ENCODE peak calls at places on chromosome 2, in nine cellular contexts. One of them, this sample, is unnamed.

GRCh38 chr2:207149253-207150213 is 16.2 kb downstream of the KLF7 start:
- DNase-seq in GM06990: no peak
- DNase-seq in adipocyte: no peak
- DNase-seq in esophagus muscularis mucosa: no peak
- DNase-seq in IMR-90: peak; percentile 50
- DNase-seq in pancreas: no peak
- DNase-seq in psoas muscle: no peak
- DNase-seq in GM23338: no peak
- DNase-seq in body of pancreas: no peak
- DNase-seq in this sample: no peak

GRCh38 chr2:167122389-167122788 is 234.1 kb downstream of the XIRP2 start:
- DNase-seq in GM06990: no peak
- DNase-seq in adipocyte: no peak
- DNase-seq in esophagus muscularis mucosa: no peak
- DNase-seq in IMR-90: no peak
- DNase-seq in pancreas: no peak
- DNase-seq in psoas muscle: no peak
- DNase-seq in GM23338: no peak
- DNase-seq in body of pancreas: no peak
- DNase-seq in this sample: no peak

GRCh38 chr2:81839780-81840179 is 1535.2 kb upstream of the LRRTM1 start:
- DNase-seq in GM06990: no peak
- DNase-seq in adipocyte: no peak
- DNase-seq in esophagus muscularis mucosa: no peak
- DNase-seq in IMR-90: no peak
- DNase-seq in pancreas: no peak
- DNase-seq in psoas muscle: no peak
- DNase-seq in GM23338: no peak
- DNase-seq in body of pancreas: no peak
- DNase-seq in this sample: peak; percentile 42

GRCh38 chr2:25617948-25618646 is 55.3 kb downstream of the DTNB start:
- DNase-seq in GM06990: no peak
- DNase-seq in adipocyte: peak; percentile 84
- DNase-seq in esophagus muscularis mucosa: no peak
- DNase-seq in IMR-90: peak; percentile 92
- DNase-seq in pancreas: no peak
- DNase-seq in psoas muscle: no peak
- DNase-seq in GM23338: no peak
- DNase-seq in body of pancreas: no peak
- DNase-seq in this sample: peak; percentile 76

GRCh38 chr2:197431858-197432257 is 3.0 kb downstream of the SF3B1 start:
- DNase-seq in GM06990: no peak
- DNase-seq in adipocyte: no peak
- DNase-seq in esophagus muscularis mucosa: no peak
- DNase-seq in IMR-90: no peak
- DNase-seq in pancreas: no peak
- DNase-seq in psoas muscle: no peak
- DNase-seq in GM23338: no peak
- DNase-seq in body of pancreas: no peak
- DNase-seq in this sample: no peak

GRCh38 chr2:240822280-240822847 is 2.3 kb upstream of the KIF1A start:
- DNase-seq in GM06990: no peak
- DNase-seq in adipocyte: no peak
- DNase-seq in esophagus muscularis mucosa: no peak
- DNase-seq in IMR-90: no peak
- DNase-seq in pancreas: no peak
- DNase-seq in psoas muscle: no peak
- DNase-seq in GM23338: no peak
- DNase-seq in body of pancreas: no peak
- DNase-seq in this sample: no peak

GRCh38 chr2:156191547-156191946 is 141.0 kb downstream of the NR4A2 start:
- DNase-seq in GM06990: no peak
- DNase-seq in adipocyte: peak; percentile 56
- DNase-seq in esophagus muscularis mucosa: no peak
- DNase-seq in IMR-90: no peak
- DNase-seq in pancreas: no peak
- DNase-seq in psoas muscle: no peak
- DNase-seq in GM23338: no peak
- DNase-seq in body of pancreas: no peak
- DNase-seq in this sample: peak; percentile 31

GRCh38 chr2:233118601-233119000 is 58.5 kb downstream of the INPP5D start:
- DNase-seq in GM06990: no peak
- DNase-seq in adipocyte: no peak
- DNase-seq in esophagus muscularis mucosa: no peak
- DNase-seq in IMR-90: no peak
- DNase-seq in pancreas: peak; percentile 93
- DNase-seq in psoas muscle: no peak
- DNase-seq in GM23338: no peak
- DNase-seq in body of pancreas: peak; percentile 91
- DNase-seq in this sample: no peak

GRCh38 chr2:69082430-69082997 is 69.5 kb downstream of the ANTXR1 start:
- DNase-seq in GM06990: no peak
- DNase-seq in adipocyte: peak; percentile 93
- DNase-seq in esophagus muscularis mucosa: no peak
- DNase-seq in IMR-90: peak; percentile 90
- DNase-seq in pancreas: peak; percentile 41
- DNase-seq in psoas muscle: no peak
- DNase-seq in GM23338: no peak
- DNase-seq in body of pancreas: peak; percentile 56
- DNase-seq in this sample: peak; percentile 98

GRCh38 chr2:69083126-69083733 is 70.3 kb downstream of the ANTXR1 start:
- DNase-seq in GM06990: no peak
- DNase-seq in adipocyte: peak; percentile 83
- DNase-seq in esophagus muscularis mucosa: no peak
- DNase-seq in IMR-90: peak; percentile 45
- DNase-seq in pancreas: no peak
- DNase-seq in psoas muscle: no peak
- DNase-seq in GM23338: no peak
- DNase-seq in body of pancreas: peak; percentile 53
- DNase-seq in this sample: peak; percentile 89

GRCh38 chr2:69081001-69081400 is 68.0 kb downstream of the ANTXR1 start:
- DNase-seq in GM06990: no peak
- DNase-seq in adipocyte: no peak
- DNase-seq in esophagus muscularis mucosa: no peak
- DNase-seq in IMR-90: no peak
- DNase-seq in pancreas: no peak
- DNase-seq in psoas muscle: no peak
- DNase-seq in GM23338: no peak
- DNase-seq in body of pancreas: no peak
- DNase-seq in this sample: no peak

GRCh38 chr2:69084492-69084891 is 71.5 kb downstream of the ANTXR1 start:
- DNase-seq in GM06990: no peak
- DNase-seq in adipocyte: no peak
- DNase-seq in esophagus muscularis mucosa: no peak
- DNase-seq in IMR-90: no peak
- DNase-seq in pancreas: no peak
- DNase-seq in psoas muscle: no peak
- DNase-seq in GM23338: no peak
- DNase-seq in body of pancreas: no peak
- DNase-seq in this sample: no peak

DNA sequence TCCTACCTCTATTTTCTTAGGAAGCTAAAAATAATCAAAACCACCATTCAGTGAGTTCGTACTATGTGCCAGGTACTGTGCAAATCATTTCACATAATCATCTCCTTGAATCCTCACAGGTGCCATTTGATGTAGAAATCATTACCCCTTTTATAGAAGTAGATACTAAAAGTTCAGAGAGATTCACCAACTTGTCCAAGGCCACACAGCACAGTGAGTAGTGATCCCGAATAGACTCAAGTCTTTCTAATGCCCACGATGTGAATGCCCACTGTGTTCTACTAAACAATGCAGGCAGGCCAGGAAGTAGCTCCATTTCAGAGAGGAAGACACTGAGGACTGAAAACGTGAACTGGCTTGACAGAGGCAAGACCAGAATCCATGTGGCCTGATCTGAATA is 68.8 kb downstream of the ANTXR1 start:
- DNase-seq in GM06990: no peak
- DNase-seq in adipocyte: no peak
- DNase-seq in esophagus muscularis mucosa: no peak
- DNase-seq in IMR-90: no peak
- DNase-seq in pancreas: no peak
- DNase-seq in psoas muscle: no peak
- DNase-seq in GM23338: no peak
- DNase-seq in body of pancreas: no peak
- DNase-seq in this sample: no peak
- H3K36me3 ChIP-seq in GM06990: no peaks in the 10 kb centered on the region
- H3K36me3 ChIP-seq in adipocyte: peaks cover 41% of the 10 kb centered on the region
- H3K36me3 ChIP-seq in esophagus muscularis mucosa: peaks cover 11% of the 10 kb centered on the region
- H3K36me3 ChIP-seq in IMR-90: peaks cover 50% of the 10 kb centered on the region
- H3K36me3 ChIP-seq in pancreas: no peaks in the 10 kb centered on the region
- H3K36me3 ChIP-seq in psoas muscle: peaks cover 2% of the 10 kb centered on the region
- H3K36me3 ChIP-seq in GM23338: peaks cover 6% of the 10 kb centered on the region
- H3K36me3 ChIP-seq in body of pancreas: no peaks in the 10 kb centered on the region
- H3K36me3 ChIP-seq in this sample: no peaks in the 10 kb centered on the region

GRCh38 chr2:36584148-36584794 is 13.7 kb downstream of the FEZ2 start:
- DNase-seq in GM06990: no peak
- DNase-seq in adipocyte: no peak
- DNase-seq in esophagus muscularis mucosa: no peak
- DNase-seq in IMR-90: no peak
- DNase-seq in pancreas: no peak
- DNase-seq in psoas muscle: no peak
- DNase-seq in GM23338: no peak
- DNase-seq in body of pancreas: no peak
- DNase-seq in this sample: no peak
- H3K36me3 ChIP-seq in GM06990: peaks cover 7% of the 10 kb centered on the region
- H3K36me3 ChIP-seq in adipocyte: peaks cover 88% of the 10 kb centered on the region
- H3K36me3 ChIP-seq in esophagus muscularis mucosa: peaks cover 16% of the 10 kb centered on the region
- H3K36me3 ChIP-seq in IMR-90: peaks cover 35% of the 10 kb centered on the region
- H3K36me3 ChIP-seq in pancreas: no peaks in the 10 kb centered on the region
- H3K36me3 ChIP-seq in psoas muscle: peaks cover 8% of the 10 kb centered on the region
- H3K36me3 ChIP-seq in GM23338: peaks cover 27% of the 10 kb centered on the region
- H3K36me3 ChIP-seq in body of pancreas: no peaks in the 10 kb centered on the region
- H3K36me3 ChIP-seq in this sample: peaks cover 10% of the 10 kb centered on the region

GRCh38 chr2:217830061-217830460 is 172.7 kb downstream of the TNS1 start:
- DNase-seq in GM06990: no peak
- DNase-seq in adipocyte: no peak
- DNase-seq in esophagus muscularis mucosa: no peak
- DNase-seq in IMR-90: no peak
- DNase-seq in pancreas: no peak
- DNase-seq in psoas muscle: no peak
- DNase-seq in GM23338: no peak
- DNase-seq in body of pancreas: no peak
- DNase-seq in this sample: no peak

GRCh38 chr2:217827430-217828201 is 175.2 kb downstream of the TNS1 start:
- DNase-seq in GM06990: no peak
- DNase-seq in adipocyte: peak; percentile 22
- DNase-seq in esophagus muscularis mucosa: no peak
- DNase-seq in IMR-90: no peak
- DNase-seq in pancreas: no peak
- DNase-seq in psoas muscle: peak; percentile 70
- DNase-seq in GM23338: no peak
- DNase-seq in body of pancreas: peak; percentile 35
- DNase-seq in this sample: no peak

GRCh38 chr2:217830807-217831206 is 172.0 kb downstream of the TNS1 start:
- DNase-seq in GM06990: no peak
- DNase-seq in adipocyte: no peak
- DNase-seq in esophagus muscularis mucosa: no peak
- DNase-seq in IMR-90: no peak
- DNase-seq in pancreas: no peak
- DNase-seq in psoas muscle: no peak
- DNase-seq in GM23338: no peak
- DNase-seq in body of pancreas: no peak
- DNase-seq in this sample: no peak

GRCh38 chr2:217828336-217828735 is 174.5 kb downstream of the TNS1 start:
- DNase-seq in GM06990: no peak
- DNase-seq in adipocyte: no peak
- DNase-seq in esophagus muscularis mucosa: no peak
- DNase-seq in IMR-90: no peak
- DNase-seq in pancreas: no peak
- DNase-seq in psoas muscle: no peak
- DNase-seq in GM23338: no peak
- DNase-seq in body of pancreas: no peak
- DNase-seq in this sample: no peak

GRCh38 chr2:217829420-217829819 is 173.4 kb downstream of the TNS1 start:
- DNase-seq in GM06990: no peak
- DNase-seq in adipocyte: no peak
- DNase-seq in esophagus muscularis mucosa: no peak
- DNase-seq in IMR-90: no peak
- DNase-seq in pancreas: no peak
- DNase-seq in psoas muscle: no peak
- DNase-seq in GM23338: no peak
- DNase-seq in body of pancreas: no peak
- DNase-seq in this sample: no peak
- H3K36me3 ChIP-seq in GM06990: no peaks in the 10 kb centered on the region
- H3K36me3 ChIP-seq in adipocyte: peaks cover 76% of the 10 kb centered on the region
- H3K36me3 ChIP-seq in esophagus muscularis mucosa: peaks cover 61% of the 10 kb centered on the region
- H3K36me3 ChIP-seq in IMR-90: peaks cover 60% of the 10 kb centered on the region
- H3K36me3 ChIP-seq in pancreas: peaks cover 50% of the 10 kb centered on the region
- H3K36me3 ChIP-seq in psoas muscle: peaks cover 8% of the 10 kb centered on the region
- H3K36me3 ChIP-seq in GM23338: no peaks in the 10 kb centered on the region
- H3K36me3 ChIP-seq in body of pancreas: peaks cover 12% of the 10 kb centered on the region
- H3K36me3 ChIP-seq in this sample: peaks cover 1% of the 10 kb centered on the region

GRCh38 chr2:53877112-53877511 is 17.3 kb upstream of the GPR75 start:
- DNase-seq in GM06990: no peak
- DNase-seq in adipocyte: no peak
- DNase-seq in esophagus muscularis mucosa: no peak
- DNase-seq in IMR-90: no peak
- DNase-seq in pancreas: no peak
- DNase-seq in psoas muscle: no peak
- DNase-seq in GM23338: no peak
- DNase-seq in body of pancreas: no peak
- DNase-seq in this sample: no peak

GRCh38 chr2:53881360-53881759 is 21.6 kb upstream of the GPR75 start:
- DNase-seq in GM06990: no peak
- DNase-seq in adipocyte: no peak
- DNase-seq in esophagus muscularis mucosa: no peak
- DNase-seq in IMR-90: no peak
- DNase-seq in pancreas: no peak
- DNase-seq in psoas muscle: no peak
- DNase-seq in GM23338: no peak
- DNase-seq in body of pancreas: no peak
- DNase-seq in this sample: no peak

GRCh38 chr2:53874401-53874950 is 14.7 kb upstream of the GPR75 start:
- DNase-seq in GM06990: no peak
- DNase-seq in adipocyte: no peak
- DNase-seq in esophagus muscularis mucosa: no peak
- DNase-seq in IMR-90: no peak
- DNase-seq in pancreas: no peak
- DNase-seq in psoas muscle: no peak
- DNase-seq in GM23338: no peak
- DNase-seq in body of pancreas: no peak
- DNase-seq in this sample: no peak

GRCh38 chr2:53880756-53881155 is 21.0 kb upstream of the GPR75 start:
- DNase-seq in GM06990: no peak
- DNase-seq in adipocyte: peak; percentile 47
- DNase-seq in esophagus muscularis mucosa: no peak
- DNase-seq in IMR-90: peak; percentile 79
- DNase-seq in pancreas: no peak
- DNase-seq in psoas muscle: no peak
- DNase-seq in GM23338: no peak
- DNase-seq in body of pancreas: no peak
- DNase-seq in this sample: peak; percentile 49

DNA sequence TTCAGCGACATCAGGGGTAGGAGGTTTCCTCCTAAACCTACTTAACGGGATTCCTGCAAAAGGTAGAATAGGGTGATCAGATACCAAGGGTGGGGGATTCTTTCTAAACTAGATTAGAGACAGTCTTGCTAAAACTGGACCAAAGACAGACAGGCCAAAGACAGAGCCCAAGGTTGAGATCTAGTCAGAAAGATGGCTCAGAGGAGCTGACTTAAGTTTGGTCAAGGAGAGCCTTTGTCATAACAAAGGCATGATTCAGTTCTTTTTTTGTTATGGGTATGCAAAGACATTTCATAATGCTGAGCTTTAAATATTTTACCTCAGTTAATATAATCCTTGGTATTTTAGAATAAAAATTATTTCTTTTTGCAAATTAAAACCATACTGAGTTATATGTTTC is 17.8 kb upstream of the GPR75 start:
- DNase-seq in GM06990: no peak
- DNase-seq in adipocyte: peak; percentile 52
- DNase-seq in esophagus muscularis mucosa: no peak
- DNase-seq in IMR-90: peak; percentile 62
- DNase-seq in pancreas: no peak
- DNase-seq in psoas muscle: no peak
- DNase-seq in GM23338: no peak
- DNase-seq in body of pancreas: no peak
- DNase-seq in this sample: no peak
- H3K36me3 ChIP-seq in GM06990: peaks cover 4% of the 10 kb centered on the region
- H3K36me3 ChIP-seq in adipocyte: peaks cover 49% of the 10 kb centered on the region
- H3K36me3 ChIP-seq in esophagus muscularis mucosa: peaks cover 20% of the 10 kb centered on the region
- H3K36me3 ChIP-seq in IMR-90: peaks cover 21% of the 10 kb centered on the region
- H3K36me3 ChIP-seq in pancreas: peaks cover 24% of the 10 kb centered on the region
- H3K36me3 ChIP-seq in psoas muscle: no peaks in the 10 kb centered on the region
- H3K36me3 ChIP-seq in GM23338: peaks cover 30% of the 10 kb centered on the region
- H3K36me3 ChIP-seq in body of pancreas: peaks cover 15% of the 10 kb centered on the region
- H3K36me3 ChIP-seq in this sample: peaks cover 6% of the 10 kb centered on the region

This sample was measured in bronchial epithelial cell.